ENCODE peak calls at places on chromosomes 2 and 18, in seven cellular contexts. One of them, this sample, is unnamed.

GRCh38 chr2:25936889-25937545 is 45.3 kb downstream of the KIF3C start:
- DNase-seq in germinal center: no peak
- DNase-seq in GM03348: no peak
- DNase-seq in left lung: no peak
- DNase-seq in T-helper 1 cell: no peak
- DNase-seq in substantia nigra: no peak
- DNase-seq in NCI-H774: no peak
- DNase-seq in this sample: peak; percentile 3

GRCh38 chr2:236155406-236155805 is 12.8 kb downstream of the GBX2 start:
- DNase-seq in substantia nigra: no peak
- DNase-seq in NCI-H774: no peak
- DNase-seq in GM03348: no peak
- DNase-seq in left lung: no peak
- DNase-seq in germinal center: no peak
- DNase-seq in T-helper 1 cell: no peak
- DNase-seq in this sample: no peak

GRCh38 chr2:173232956-173233744 is 121.5 kb upstream of the CDCA7 start:
- DNase-seq in germinal center: no peak
- DNase-seq in GM03348: no peak
- DNase-seq in substantia nigra: no peak
- DNase-seq in NCI-H774: no peak
- DNase-seq in left lung: no peak
- DNase-seq in T-helper 1 cell: peak; percentile 47
- DNase-seq in this sample: no peak

GRCh38 chr2:150370600-150370999 is 116.9 kb downstream of the RND3 start:
- DNase-seq in germinal center: no peak
- DNase-seq in GM03348: no peak
- DNase-seq in substantia nigra: no peak
- DNase-seq in NCI-H774: no peak
- DNase-seq in left lung: no peak
- DNase-seq in T-helper 1 cell: no peak
- DNase-seq in this sample: peak; percentile 41

GRCh38 chr2:437180-437579 is 149.3 kb upstream of the ALKAL2 start:
- DNase-seq in germinal center: no peak
- DNase-seq in T-helper 1 cell: no peak
- DNase-seq in NCI-H774: no peak
- DNase-seq in GM03348: no peak
- DNase-seq in left lung: no peak
- DNase-seq in substantia nigra: no peak
- DNase-seq in this sample: no peak

GRCh38 chr2:131557558-131558321 is 30.1 kb downstream of the CCDC74A start:
- DNase-seq in left lung: no peak
- DNase-seq in NCI-H774: no peak
- DNase-seq in germinal center: no peak
- DNase-seq in T-helper 1 cell: no peak
- DNase-seq in substantia nigra: no peak
- DNase-seq in GM03348: no peak
- DNase-seq in this sample: no peak

GRCh38 chr2:127415593-127416485 is 2.4 kb upstream of the PROC start:
- DNase-seq in germinal center: peak; percentile 84
- DNase-seq in T-helper 1 cell: peak; percentile 81
- DNase-seq in left lung: peak; percentile 84
- DNase-seq in NCI-H774: peak; percentile 72
- DNase-seq in GM03348: no peak
- DNase-seq in substantia nigra: peak; percentile 33
- DNase-seq in this sample: peak; percentile 63

GRCh38 chr2:144097440-144098225 is 422.3 kb downstream of the ZEB2 start:
- DNase-seq in GM03348: no peak
- DNase-seq in substantia nigra: no peak
- DNase-seq in left lung: no peak
- DNase-seq in NCI-H774: no peak
- DNase-seq in T-helper 1 cell: peak; percentile 34
- DNase-seq in germinal center: no peak
- DNase-seq in this sample: no peak

GRCh38 chr2:168181825-168182224 is 65.6 kb downstream of the STK39 start:
- DNase-seq in NCI-H774: peak; percentile 36
- DNase-seq in left lung: no peak
- DNase-seq in germinal center: no peak
- DNase-seq in GM03348: no peak
- DNase-seq in T-helper 1 cell: no peak
- DNase-seq in substantia nigra: no peak
- DNase-seq in this sample: peak; percentile 76

GRCh38 chr2:23757686-23758433 is 169.1 kb downstream of the ATAD2B start:
- DNase-seq in GM03348: peak; percentile 40
- DNase-seq in left lung: no peak
- DNase-seq in T-helper 1 cell: no peak
- DNase-seq in substantia nigra: no peak
- DNase-seq in germinal center: no peak
- DNase-seq in NCI-H774: no peak
- DNase-seq in this sample: no peak

GRCh38 chr2:152421521-152422367 is 86.8 kb downstream of the FMNL2 start:
- DNase-seq in substantia nigra: no peak
- DNase-seq in germinal center: no peak
- DNase-seq in T-helper 1 cell: peak; percentile 53
- DNase-seq in NCI-H774: no peak
- DNase-seq in left lung: no peak
- DNase-seq in GM03348: peak; percentile 85
- DNase-seq in this sample: peak; percentile 31

GRCh38 chr2:128423788-128424165 is 105.1 kb upstream of the HS6ST1 start:
- DNase-seq in left lung: no peak
- DNase-seq in substantia nigra: no peak
- DNase-seq in NCI-H774: no peak
- DNase-seq in germinal center: no peak
- DNase-seq in GM03348: no peak
- DNase-seq in T-helper 1 cell: no peak
- DNase-seq in this sample: no peak

GRCh38 chr2:118095610-118096009 is 7.3 kb downstream of the INSIG2 start:
- DNase-seq in left lung: no peak
- DNase-seq in T-helper 1 cell: no peak
- DNase-seq in germinal center: no peak
- DNase-seq in GM03348: no peak
- DNase-seq in substantia nigra: no peak
- DNase-seq in NCI-H774: no peak
- DNase-seq in this sample: no peak

GRCh38 chr18:76412010-76412817 is 82.8 kb downstream of the ZNF516 start:
- DNase-seq in NCI-H774: no peak
- DNase-seq in GM03348: peak; percentile 77
- DNase-seq in substantia nigra: no peak
- DNase-seq in T-helper 1 cell: no peak
- DNase-seq in left lung: no peak
- DNase-seq in germinal center: no peak
- DNase-seq in this sample: no peak

GRCh38 chr2:218282173-218282991 is 9.9 kb downstream of the TMBIM1 start:
- DNase-seq in NCI-H774: no peak
- DNase-seq in germinal center: no peak
- DNase-seq in T-helper 1 cell: no peak
- DNase-seq in left lung: peak; percentile 70
- DNase-seq in GM03348: no peak
- DNase-seq in substantia nigra: peak; percentile 68
- DNase-seq in this sample: no peak

GRCh38 chr18:79424008-79424565 is 28.4 kb downstream of the NFATC1 start:
- DNase-seq in germinal center: no peak
- DNase-seq in T-helper 1 cell: no peak
- DNase-seq in NCI-H774: no peak
- DNase-seq in left lung: no peak
- DNase-seq in substantia nigra: no peak
- DNase-seq in GM03348: no peak
- DNase-seq in this sample: no peak

GRCh38 chr2:70089220-70089945 is 2.1 kb downstream of the PCBP1 start:
- DNase-seq in left lung: peak; percentile 53
- DNase-seq in substantia nigra: no peak
- DNase-seq in T-helper 1 cell: no peak
- DNase-seq in GM03348: peak; percentile 46
- DNase-seq in germinal center: no peak
- DNase-seq in NCI-H774: peak; percentile 67
- DNase-seq in this sample: peak; percentile 89

GRCh38 chr2:55048514-55048924 is 1.7 kb downstream of the RTN4 start:
- DNase-seq in substantia nigra: no peak
- DNase-seq in left lung: no peak
- DNase-seq in GM03348: no peak
- DNase-seq in T-helper 1 cell: no peak
- DNase-seq in germinal center: no peak
- DNase-seq in NCI-H774: no peak
- DNase-seq in this sample: peak; percentile 1

GRCh38 chr2:239035361-239035814 is 187.5 kb downstream of the TWIST2 start:
- DNase-seq in NCI-H774: no peak
- DNase-seq in left lung: no peak
- DNase-seq in germinal center: peak; percentile 86
- DNase-seq in GM03348: peak; percentile 96
- DNase-seq in T-helper 1 cell: peak; percentile 36
- DNase-seq in substantia nigra: peak; percentile 60
- DNase-seq in this sample: peak; percentile 3

GRCh38 chr2:66539452-66539851 is 104.5 kb downstream of the MEIS1 start:
- DNase-seq in germinal center: no peak
- DNase-seq in substantia nigra: no peak
- DNase-seq in T-helper 1 cell: no peak
- DNase-seq in NCI-H774: no peak
- DNase-seq in GM03348: no peak
- DNase-seq in left lung: no peak
- DNase-seq in this sample: no peak

GRCh38 chr2:57443985-57444501 is 602.6 kb upstream of the VRK2 start:
- DNase-seq in T-helper 1 cell: no peak
- DNase-seq in NCI-H774: no peak
- DNase-seq in substantia nigra: no peak
- DNase-seq in left lung: no peak
- DNase-seq in germinal center: no peak
- DNase-seq in GM03348: peak; percentile 39
- DNase-seq in this sample: no peak

GRCh38 chr2:205834776-205835175 is 152.5 kb downstream of the NRP2 start:
- DNase-seq in NCI-H774: no peak
- DNase-seq in substantia nigra: no peak
- DNase-seq in T-helper 1 cell: no peak
- DNase-seq in left lung: peak; percentile 33
- DNase-seq in GM03348: no peak
- DNase-seq in germinal center: no peak
- DNase-seq in this sample: no peak

GRCh38 chr2:9004338-9005204 is 1.1 kb upstream of the MBOAT2 start:
- DNase-seq in substantia nigra: peak; percentile 48
- DNase-seq in GM03348: no peak
- DNase-seq in NCI-H774: no peak
- DNase-seq in germinal center: peak; percentile 38
- DNase-seq in T-helper 1 cell: no peak
- DNase-seq in left lung: no peak
- DNase-seq in this sample: no peak

GRCh38 chr18:76588591-76589303 is 93.7 kb upstream of the ZNF516 start:
- DNase-seq in T-helper 1 cell: no peak
- DNase-seq in NCI-H774: no peak
- DNase-seq in GM03348: no peak
- DNase-seq in germinal center: no peak
- DNase-seq in substantia nigra: no peak
- DNase-seq in left lung: no peak
- DNase-seq in this sample: no peak

GRCh38 chr2:170503563-170503962 is 211.6 kb upstream of the SP5 start:
- DNase-seq in germinal center: no peak
- DNase-seq in substantia nigra: no peak
- DNase-seq in NCI-H774: no peak
- DNase-seq in left lung: no peak
- DNase-seq in GM03348: no peak
- DNase-seq in T-helper 1 cell: no peak
- DNase-seq in this sample: no peak

GRCh38 chr2:16048466-16048865 is 108.1 kb downstream of the MYCN start:
- DNase-seq in NCI-H774: no peak
- DNase-seq in left lung: no peak
- DNase-seq in GM03348: no peak
- DNase-seq in germinal center: no peak
- DNase-seq in substantia nigra: no peak
- DNase-seq in T-helper 1 cell: no peak
- DNase-seq in this sample: no peak

GRCh38 chr18:5918196-5918595 is 22.9 kb upstream of the TMEM200C start:
- DNase-seq in GM03348: no peak
- DNase-seq in T-helper 1 cell: no peak
- DNase-seq in left lung: no peak
- DNase-seq in substantia nigra: no peak
- DNase-seq in NCI-H774: no peak
- DNase-seq in germinal center: no peak
- DNase-seq in this sample: no peak

GRCh38 chr18:10086458-10086857 is 172.6 kb downstream of the VAPA start:
- DNase-seq in substantia nigra: no peak
- DNase-seq in left lung: no peak
- DNase-seq in GM03348: no peak
- DNase-seq in T-helper 1 cell: no peak
- DNase-seq in germinal center: no peak
- DNase-seq in NCI-H774: no peak
- DNase-seq in this sample: no peak

GRCh38 chr2:166451451-166451850 is 42.6 kb downstream of the SCN7A start:
- DNase-seq in GM03348: no peak
- DNase-seq in germinal center: no peak
- DNase-seq in substantia nigra: no peak
- DNase-seq in left lung: no peak
- DNase-seq in T-helper 1 cell: no peak
- DNase-seq in NCI-H774: no peak
- DNase-seq in this sample: no peak

GRCh38 chr2:45000341-45000901 is 8.8 kb downstream of the SIX2 start:
- DNase-seq in germinal center: no peak
- DNase-seq in NCI-H774: no peak
- DNase-seq in substantia nigra: no peak
- DNase-seq in GM03348: no peak
- DNase-seq in T-helper 1 cell: no peak
- DNase-seq in left lung: no peak
- DNase-seq in this sample: no peak

GRCh38 chr2:73979686-73980085 is 5.0 kb upstream of the TET3 start:
- DNase-seq in NCI-H774: no peak
- DNase-seq in GM03348: peak; percentile 91
- DNase-seq in germinal center: no peak
- DNase-seq in substantia nigra: no peak
- DNase-seq in T-helper 1 cell: no peak
- DNase-seq in left lung: no peak
- DNase-seq in this sample: no peak

GRCh38 chr18:48068916-48069445 is 138.5 kb upstream of the SMAD2 start:
- DNase-seq in T-helper 1 cell: no peak
- DNase-seq in germinal center: no peak
- DNase-seq in substantia nigra: no peak
- DNase-seq in GM03348: no peak
- DNase-seq in NCI-H774: no peak
- DNase-seq in left lung: no peak
- DNase-seq in this sample: no peak

GRCh38 chr2:20992201-20992711 is 51.6 kb downstream of the APOB start:
- DNase-seq in GM03348: peak; percentile 20
- DNase-seq in substantia nigra: no peak
- DNase-seq in T-helper 1 cell: no peak
- DNase-seq in left lung: no peak
- DNase-seq in NCI-H774: no peak
- DNase-seq in germinal center: no peak
- DNase-seq in this sample: no peak

GRCh38 chr2:53317863-53318262 is 449.7 kb upstream of the CHAC2 start:
- DNase-seq in GM03348: no peak
- DNase-seq in substantia nigra: no peak
- DNase-seq in germinal center: no peak
- DNase-seq in NCI-H774: no peak
- DNase-seq in left lung: no peak
- DNase-seq in T-helper 1 cell: no peak
- DNase-seq in this sample: no peak

GRCh38 chr2:216379955-216380354 is 7.7 kb upstream of the MARCHF4 start:
- DNase-seq in left lung: no peak
- DNase-seq in T-helper 1 cell: no peak
- DNase-seq in germinal center: no peak
- DNase-seq in GM03348: no peak
- DNase-seq in substantia nigra: no peak
- DNase-seq in NCI-H774: no peak
- DNase-seq in this sample: no peak

GRCh38 chr2:150135223-150135883 is 352.1 kb downstream of the RND3 start:
- DNase-seq in GM03348: no peak
- DNase-seq in substantia nigra: no peak
- DNase-seq in germinal center: no peak
- DNase-seq in left lung: no peak
- DNase-seq in NCI-H774: no peak
- DNase-seq in T-helper 1 cell: no peak
- DNase-seq in this sample: no peak

This sample was measured in DMS153.